ENCODE peak calls at places on chromosomes 13 and 19, in four cellular contexts. N is PC-3, O is OCI-LY7, R is SK-N-SH. V is an unnamed sample.

GRCh38 chr13:31947105-31947504 is 84.5 kb upstream of the FRY start:
- DNase-seq in N (no peak), O (no peak), R (no peak), V (peak; percentile 16)

GRCh38 chr13:23715762-23716235 is 145.6 kb downstream of the TNFRSF19 start:
- DNase-seq in N (peak; percentile 78), O (peak; percentile 26), R (no peak), V (no peak)

GRCh38 chr19:18668252-18668631 is 15.2 kb upstream of the CRTC1 start:
- DNase-seq in N (no peak), O (no peak), R (no peak), V (no peak)

GRCh38 chr19:18737337-18737953 is 53.7 kb downstream of the COMP start:
- DNase-seq in N (no peak), O (no peak), R (no peak), V (peak; percentile 39)

GRCh38 chr19:46368116-46368515 is 21.2 kb downstream of the PPP5C start:
- DNase-seq in N (no peak), O (no peak), R (no peak), V (no peak)

GRCh38 chr13:79458436-79458835 is 22.5 kb upstream of the NDFIP2 start:
- DNase-seq in N (no peak), O (no peak), R (no peak), V (no peak)

GRCh38 chr13:102260256-102260655 is 141.6 kb downstream of the FGF14 start:
- DNase-seq in N (no peak), O (no peak), R (no peak), V (no peak)

GRCh38 chr19:19260417-19260816 is 12.7 kb downstream of the TM6SF2 start:
- DNase-seq in N (no peak), O (no peak), R (no peak), V (no peak)

GRCh38 chr19:30165228-30165813 is 206.9 kb upstream of the ZNF536 start:
- DNase-seq in N (no peak), O (no peak), R (no peak), V (no peak)

GRCh38 chr13:65787087-65787486 is 1443.0 kb downstream of the PCDH9 start:
- DNase-seq in N (no peak), O (no peak), R (no peak), V (no peak)

GRCh38 chr19:33404916-33405315 is 31.4 kb downstream of the CEBPG start:
- DNase-seq in N (no peak), O (no peak), R (no peak), V (no peak)

GRCh38 chr13:104937881-104938280 is 1597.6 kb downstream of the EFNB2 start:
- DNase-seq in N (no peak), O (no peak), R (no peak), V (no peak)

GRCh38 chr13:39773833-39774232 is 118.4 kb downstream of the COG6 start:
- DNase-seq in N (peak; percentile 22), O (no peak), R (no peak), V (no peak)

GRCh38 chr19:45711851-45712698 is 18.6 kb downstream of the FBXO46 start:
- DNase-seq in N (no peak), O (no peak), R (no peak), V (no peak)

GRCh38 chr19:41939861-41940442 is 11.7 kb upstream of the ERFL start:
- DNase-seq in N (no peak), O (peak; percentile 79), R (peak; percentile 87), V (peak; percentile 62)

GRCh38 chr13:30429721-30430694 is 7.7 kb downstream of the UBE2L5 start:
- DNase-seq in N (peak; percentile 77), O (no peak), R (no peak), V (no peak)

GRCh38 chr13:30429235-30429634 is 6.9 kb downstream of the UBE2L5 start:
- DNase-seq in N (no peak), O (peak; percentile 89), R (no peak), V (no peak)

GRCh38 chr13:30431269-30431950 is 9.1 kb downstream of the UBE2L5 start:
- DNase-seq in N (peak; percentile 85), O (no peak), R (no peak), V (no peak)
- TF ChIP-seq EZH2phosphoT487 in N (no peak), O (no peak), R (no peak), V (no peak)

GRCh38 chr13:103388839-103389238 is 322.6 kb upstream of the SLC10A2 start:
- DNase-seq in N (peak; percentile 2), O (no peak), R (no peak), V (no peak)

DNA sequence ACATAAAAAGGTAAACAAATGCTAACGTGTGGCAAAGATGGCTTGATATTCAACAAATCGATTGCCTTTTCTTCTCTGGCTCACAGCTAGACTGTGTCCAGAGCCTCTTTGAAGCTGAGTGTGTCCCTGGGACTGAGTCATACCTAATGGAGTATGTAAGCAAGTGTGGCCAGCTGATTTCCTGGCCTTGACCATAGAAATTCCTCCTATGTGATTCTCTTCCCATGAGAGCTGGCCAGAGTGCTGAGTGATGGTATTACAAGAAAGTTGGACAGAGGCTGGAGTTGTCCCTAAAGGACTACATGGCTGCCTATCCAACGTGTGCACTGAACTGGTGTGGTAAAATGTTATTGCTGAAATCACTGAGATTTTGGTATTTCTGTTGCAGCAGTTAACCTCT is 320.1 kb upstream of the SLC10A2 start:
- DNase-seq in N (peak; percentile 45), O (no peak), R (no peak), V (no peak)
- TF ChIP-seq EZH2phosphoT487 in N (no peak), O (no peak), R (no peak), V (no peak)

DNA sequence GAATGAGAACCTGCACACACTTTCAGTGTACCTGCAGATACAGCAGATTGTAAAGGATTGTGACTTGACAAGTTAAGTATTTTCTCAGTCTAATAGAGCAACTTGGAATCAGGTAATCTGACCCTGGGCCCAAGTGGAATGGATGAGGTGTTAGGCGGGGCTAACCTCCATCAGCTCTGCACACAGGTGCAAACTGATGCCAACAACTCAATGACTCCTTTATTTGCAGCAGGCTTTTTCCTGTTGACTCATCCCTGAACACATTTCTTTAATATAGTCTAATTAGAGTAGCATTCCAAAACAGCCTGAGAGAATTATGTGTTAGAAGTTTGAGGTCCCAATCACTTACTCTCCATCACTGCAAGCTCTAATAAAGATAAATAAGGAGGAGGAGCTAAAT is 48.8 kb downstream of the TPT1 start:
- DNase-seq in N (peak; percentile 70), O (no peak), R (no peak), V (no peak)
- TF ChIP-seq EZH2phosphoT487 in N (no peak), O (no peak), R (no peak), V (no peak)

GRCh38 chr13:70613295-70613694 is 505.0 kb upstream of the KLHL1 start:
- DNase-seq in N (peak; percentile 35), O (no peak), R (peak; percentile 21), V (no peak)
- TF ChIP-seq EZH2phosphoT487 in N (no peak), O (no peak), R (no peak), V (no peak)

GRCh38 chr13:113625965-113626661 is 31.9 kb downstream of the ATP4B start:
- DNase-seq in N (no peak), O (no peak), R (no peak), V (no peak)
- TF ChIP-seq EZH2phosphoT487 in N (no peak), O (no peak), R (no peak), V (no peak)

DNA sequence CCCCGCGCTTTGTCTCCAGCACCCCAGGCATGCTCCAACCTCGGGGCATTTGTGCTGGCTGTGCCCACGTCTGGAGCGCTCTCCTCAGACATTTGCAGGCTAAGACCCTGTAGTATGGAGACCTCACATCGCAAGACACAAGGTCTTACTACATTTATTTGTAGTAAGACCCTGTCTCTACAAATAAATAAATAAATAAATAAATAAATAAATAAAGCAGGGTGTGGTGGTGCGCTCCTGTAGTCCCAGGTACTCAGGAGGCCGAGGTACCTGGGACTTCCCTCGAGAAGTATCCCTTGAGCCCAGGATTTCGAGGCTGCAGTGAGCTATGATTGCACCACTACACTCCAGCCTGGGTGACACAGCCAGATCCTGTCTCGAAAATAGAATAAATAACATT is 4.6 kb downstream of the NXNL1 start:
- DNase-seq in N (no peak), O (no peak), R (no peak), V (no peak)
- TF ChIP-seq EZH2phosphoT487 in N (no peak), O (no peak), R (no peak), V (no peak)

GRCh38 chr19:54186934-54187381 is 2.4 kb downstream of the MBOAT7 start:
- DNase-seq in N (no peak), O (no peak), R (no peak), V (no peak)

GRCh38 chr19:54186351-54186750 is 3.0 kb downstream of the MBOAT7 start:
- DNase-seq in N (peak; percentile 0), O (no peak), R (no peak), V (no peak)

GRCh38 chr19:54189020-54189667 is at the start of gene MBOAT7:
- DNase-seq in N (no peak), O (peak; percentile 87), R (no peak), V (no peak)

GRCh38 chr19:54189668-54190502 is 505 bp upstream of the MBOAT7 start:
- DNase-seq in N (peak; percentile 100), O (peak; percentile 100), R (peak; percentile 94), V (peak; percentile 100)

GRCh38 chr19:54188224-54188871 is 1.0 kb downstream of the MBOAT7 start:
- DNase-seq in N (peak; percentile 54), O (no peak), R (no peak), V (peak; percentile 53)
- TF ChIP-seq EZH2phosphoT487 in N (no peak), O (no peak), R (no peak), V (no peak)

V was measured in neural progenitor cell.